ENCODE peak calls at places on chromosome 1, in five cellular contexts. L is HFFc6; V is activated naive CD4-positive, alpha-beta T cell; D is BJ; W is renal cortical epithelial cell. H is an unnamed sample.

GRCh38 chr1:94641990-94642389 is 100.4 kb upstream of the F3 start:
- DNase-seq in W (peak), L (no peak), V (no peak), D (no peak), H (no peak)

GRCh38 chr1:167273027-167273800 is 52.5 kb downstream of the POU2F1 start:
- DNase-seq in D (no peak), W (peak), V (no peak), L (no peak), H (peak)

GRCh38 chr1:239657291-239657690 is 270.9 kb downstream of the CHRM3 start:
- DNase-seq in V (no peak), L (peak), W (no peak), D (no peak), H (no peak)

GRCh38 chr1:226977288-226977972 is 37.3 kb downstream of the COQ8A start:
- DNase-seq in W (no peak), L (no peak), D (no peak), V (no peak), H (no peak)

GRCh38 chr1:54291276-54292014 is 91.5 kb downstream of the MRPL37 start:
- DNase-seq in W (no peak), L (no peak), D (no peak), V (no peak), H (no peak)

GRCh38 chr1:154420172-154420571 is 15.0 kb downstream of the IL6R start:
- DNase-seq in V (no peak), W (peak), D (peak), L (peak), H (peak)

GRCh38 chr1:66168467-66168887 is 365.5 kb upstream of the SGIP1 start:
- DNase-seq in L (peak), W (peak), V (no peak), D (peak), H (no peak)

GRCh38 chr1:205147191-205147590 is 25.4 kb upstream of the RBBP5 start:
- DNase-seq in D (peak), V (no peak), L (peak), W (peak), H (peak)

GRCh38 chr1:41582004-41582325 is 97.5 kb upstream of the EDN2 start:
- DNase-seq in W (no peak), V (no peak), L (no peak), D (no peak), H (no peak)

GRCh38 chr1:3681898-3682806 is 29.8 kb downstream of the TP73 start:
- DNase-seq in V (no peak), L (no peak), W (no peak), D (no peak), H (no peak)

GRCh38 chr1:207745285-207745684 is 6.6 kb upstream of the CD46 start:
- DNase-seq in V (no peak), D (no peak), W (no peak), L (no peak), H (peak)

GRCh38 chr1:246068619-246069509 is 438.2 kb downstream of the SMYD3 start:
- DNase-seq in V (no peak), W (no peak), L (no peak), D (no peak), H (no peak)

GRCh38 chr1:117575586-117576225 is 30.1 kb upstream of the TENT5C start:
- DNase-seq in D (no peak), V (no peak), W (no peak), L (no peak), H (no peak)

GRCh38 chr1:154938604-154939399 is 2.3 kb upstream of the PMVK start:
- DNase-seq in D (no peak), W (no peak), L (no peak), V (no peak), H (no peak)

GRCh38 chr1:19654886-19655717 is 9.6 kb upstream of the HTR6 start:
- DNase-seq in V (no peak), D (no peak), W (no peak), L (no peak), H (no peak)

GRCh38 chr1:168319691-168320090 is 39.0 kb downstream of the TBX19 start:
- DNase-seq in W (no peak), V (no peak), D (no peak), L (no peak), H (no peak)

GRCh38 chr1:3261007-3261968 is 192.3 kb downstream of the PRDM16 start:
- DNase-seq in D (no peak), V (no peak), L (no peak), W (no peak), H (no peak)

GRCh38 chr1:46485564-46486431 is 3.8 kb upstream of the DMBX1 start:
- DNase-seq in L (no peak), W (no peak), V (no peak), D (no peak), H (no peak)

GRCh38 chr1:47179988-47180563 is 9.8 kb downstream of the PDZK1IP1 start:
- DNase-seq in V (no peak), W (peak), D (no peak), L (no peak), H (no peak)